ENCODE peak calls at places on chromosomes 16 and 17, in seven cellular contexts. One of them, this sample, is unnamed.

GRCh38 chr16:3861808-3862451 is 18.6 kb downstream of the CREBBP start:
- DNase-seq in GM12878: no peak
- DNase-seq in SK-N-SH: no peak
- DNase-seq in H1: no peak
- DNase-seq in HCT116: no peak
- DNase-seq in K562: peak
- DNase-seq in HepG2: no peak
- DNase-seq in this sample: no peak

GRCh38 chr17:11330871-11331270 is 89.9 kb downstream of the SHISA6 start:
- DNase-seq in SK-N-SH: no peak
- DNase-seq in GM12878: no peak
- DNase-seq in K562: no peak
- DNase-seq in HCT116: no peak
- DNase-seq in H1: peak
- DNase-seq in HepG2: no peak
- DNase-seq in this sample: no peak

GRCh38 chr17:36690190-36690589 is 88.8 kb downstream of the MRM1 start:
- DNase-seq in GM12878: no peak
- DNase-seq in HepG2: no peak
- DNase-seq in H1: no peak
- DNase-seq in HCT116: no peak
- DNase-seq in K562: no peak
- DNase-seq in SK-N-SH: no peak
- DNase-seq in this sample: no peak

GRCh38 chr17:49361902-49362722 is at the start of gene ZNF652:
- DNase-seq in SK-N-SH: peak
- DNase-seq in K562: peak
- DNase-seq in H1: peak
- DNase-seq in HepG2: peak
- DNase-seq in GM12878: peak
- DNase-seq in HCT116: peak
- DNase-seq in this sample: peak

GRCh38 chr17:20085283-20085875 is 76.2 kb downstream of the SPECC1 start:
- DNase-seq in SK-N-SH: no peak
- DNase-seq in H1: no peak
- DNase-seq in K562: no peak
- DNase-seq in HepG2: no peak
- DNase-seq in HCT116: no peak
- DNase-seq in GM12878: no peak
- DNase-seq in this sample: no peak

GRCh38 chr17:73641779-73642580 is 2.3 kb downstream of the SDK2 start:
- DNase-seq in GM12878: no peak
- DNase-seq in SK-N-SH: peak
- DNase-seq in H1: no peak
- DNase-seq in HepG2: no peak
- DNase-seq in K562: no peak
- DNase-seq in HCT116: no peak
- DNase-seq in this sample: no peak

GRCh38 chr16:86816930-86817625 is 238.7 kb downstream of the FOXL1 start:
- DNase-seq in GM12878: no peak
- DNase-seq in H1: no peak
- DNase-seq in K562: no peak
- DNase-seq in HepG2: no peak
- DNase-seq in SK-N-SH: no peak
- DNase-seq in HCT116: no peak
- DNase-seq in this sample: no peak

GRCh38 chr17:56908061-56908542 is 5.7 kb downstream of the TRIM25 start:
- DNase-seq in HCT116: no peak
- DNase-seq in HepG2: no peak
- DNase-seq in H1: no peak
- DNase-seq in SK-N-SH: no peak
- DNase-seq in K562: no peak
- DNase-seq in GM12878: peak
- DNase-seq in this sample: no peak

GRCh38 chr16:57134982-57135381 is 42.6 kb downstream of the CPNE2 start:
- DNase-seq in HCT116: no peak
- DNase-seq in SK-N-SH: no peak
- DNase-seq in HepG2: no peak
- DNase-seq in GM12878: no peak
- DNase-seq in K562: no peak
- DNase-seq in H1: no peak
- DNase-seq in this sample: peak

GRCh38 chr16:57834936-57835335 is 32.6 kb upstream of the KIFC3 start:
- DNase-seq in SK-N-SH: no peak
- DNase-seq in K562: no peak
- DNase-seq in HCT116: no peak
- DNase-seq in H1: no peak
- DNase-seq in GM12878: no peak
- DNase-seq in HepG2: no peak
- DNase-seq in this sample: no peak

GRCh38 chr17:45948881-45949624 is 50.0 kb upstream of the STH start:
- DNase-seq in GM12878: no peak
- DNase-seq in HepG2: peak
- DNase-seq in H1: peak
- DNase-seq in SK-N-SH: no peak
- DNase-seq in K562: peak
- DNase-seq in HCT116: peak
- DNase-seq in this sample: peak

GRCh38 chr17:45948498-45948880 is 50.6 kb upstream of the STH start:
- DNase-seq in HepG2: no peak
- DNase-seq in GM12878: no peak
- DNase-seq in SK-N-SH: no peak
- DNase-seq in HCT116: no peak
- DNase-seq in H1: no peak
- DNase-seq in K562: no peak
- DNase-seq in this sample: no peak

GRCh38 chr17:45949755-45950320 is 49.2 kb upstream of the STH start:
- DNase-seq in GM12878: no peak
- DNase-seq in SK-N-SH: no peak
- DNase-seq in HepG2: no peak
- DNase-seq in H1: no peak
- DNase-seq in HCT116: no peak
- DNase-seq in K562: no peak
- DNase-seq in this sample: no peak

GRCh38 chr17:45950888-45951287 is 48.2 kb upstream of the STH start:
- DNase-seq in HCT116: no peak
- DNase-seq in HepG2: no peak
- DNase-seq in H1: no peak
- DNase-seq in GM12878: no peak
- DNase-seq in K562: no peak
- DNase-seq in SK-N-SH: no peak
- DNase-seq in this sample: no peak

GRCh38 chr17:45946841-45947256 is 52.2 kb upstream of the STH start:
- DNase-seq in SK-N-SH: no peak
- DNase-seq in HepG2: no peak
- DNase-seq in HCT116: no peak
- DNase-seq in H1: no peak
- DNase-seq in K562: no peak
- DNase-seq in GM12878: no peak
- DNase-seq in this sample: no peak
- TF ChIP-seq JUND in SK-N-SH: no peak
- TF ChIP-seq JUND in HepG2: no peak
- TF ChIP-seq JUND in HCT116: no peak
- TF ChIP-seq JUND in H1: no peak
- TF ChIP-seq JUND in K562: no peak
- TF ChIP-seq JUND in GM12878: no peak
- TF ChIP-seq JUND in this sample: no peak

GRCh38 chr17:63039342-63039741 is 73.3 kb downstream of the TANC2 start:
- DNase-seq in H1: no peak
- DNase-seq in HepG2: no peak
- DNase-seq in K562: no peak
- DNase-seq in GM12878: no peak
- DNase-seq in HCT116: no peak
- DNase-seq in SK-N-SH: no peak
- DNase-seq in this sample: no peak

GRCh38 chr17:63040816-63041215 is 74.8 kb downstream of the TANC2 start:
- DNase-seq in HCT116: no peak
- DNase-seq in K562: no peak
- DNase-seq in H1: no peak
- DNase-seq in GM12878: no peak
- DNase-seq in HepG2: no peak
- DNase-seq in SK-N-SH: no peak
- DNase-seq in this sample: no peak

GRCh38 chr17:63041722-63042121 is 75.7 kb downstream of the TANC2 start:
- DNase-seq in HepG2: no peak
- DNase-seq in SK-N-SH: no peak
- DNase-seq in K562: no peak
- DNase-seq in HCT116: no peak
- DNase-seq in H1: no peak
- DNase-seq in GM12878: no peak
- DNase-seq in this sample: no peak

GRCh38 chr17:63041251-63041650 is 75.2 kb downstream of the TANC2 start:
- DNase-seq in HepG2: no peak
- DNase-seq in GM12878: no peak
- DNase-seq in K562: no peak
- DNase-seq in SK-N-SH: no peak
- DNase-seq in H1: no peak
- DNase-seq in HCT116: no peak
- DNase-seq in this sample: no peak

GRCh38 chr17:63039899-63040602 is 74.0 kb downstream of the TANC2 start:
- DNase-seq in HepG2: no peak
- DNase-seq in GM12878: no peak
- DNase-seq in K562: no peak
- DNase-seq in H1: no peak
- DNase-seq in HCT116: peak
- DNase-seq in SK-N-SH: no peak
- DNase-seq in this sample: no peak
- TF ChIP-seq JUND in HepG2: no peak
- TF ChIP-seq JUND in GM12878: no peak
- TF ChIP-seq JUND in K562: no peak
- TF ChIP-seq JUND in H1: no peak
- TF ChIP-seq JUND in HCT116: peak
- TF ChIP-seq JUND in SK-N-SH: no peak
- TF ChIP-seq JUND in this sample: no peak

GRCh38 chr17:75012320-75013076 is at the start of gene MRPL58:
- DNase-seq in HepG2: peak
- DNase-seq in H1: peak
- DNase-seq in HCT116: peak
- DNase-seq in K562: peak
- DNase-seq in GM12878: peak
- DNase-seq in SK-N-SH: peak
- DNase-seq in this sample: peak

GRCh38 chr17:75010683-75011406 is 1.6 kb upstream of the MRPL58 start:
- DNase-seq in K562: peak
- DNase-seq in HCT116: no peak
- DNase-seq in SK-N-SH: peak
- DNase-seq in H1: no peak
- DNase-seq in GM12878: no peak
- DNase-seq in HepG2: peak
- DNase-seq in this sample: peak

GRCh38 chr17:75013077-75013391 is 564 bp downstream of the MRPL58 start:
- DNase-seq in HepG2: no peak
- DNase-seq in H1: no peak
- DNase-seq in HCT116: no peak
- DNase-seq in K562: peak
- DNase-seq in GM12878: no peak
- DNase-seq in SK-N-SH: no peak
- DNase-seq in this sample: no peak

GRCh38 chr17:75009139-75009724 is 3.2 kb upstream of the MRPL58 start:
- DNase-seq in HepG2: no peak
- DNase-seq in H1: no peak
- DNase-seq in K562: no peak
- DNase-seq in GM12878: no peak
- DNase-seq in SK-N-SH: no peak
- DNase-seq in HCT116: no peak
- DNase-seq in this sample: peak

DNA sequence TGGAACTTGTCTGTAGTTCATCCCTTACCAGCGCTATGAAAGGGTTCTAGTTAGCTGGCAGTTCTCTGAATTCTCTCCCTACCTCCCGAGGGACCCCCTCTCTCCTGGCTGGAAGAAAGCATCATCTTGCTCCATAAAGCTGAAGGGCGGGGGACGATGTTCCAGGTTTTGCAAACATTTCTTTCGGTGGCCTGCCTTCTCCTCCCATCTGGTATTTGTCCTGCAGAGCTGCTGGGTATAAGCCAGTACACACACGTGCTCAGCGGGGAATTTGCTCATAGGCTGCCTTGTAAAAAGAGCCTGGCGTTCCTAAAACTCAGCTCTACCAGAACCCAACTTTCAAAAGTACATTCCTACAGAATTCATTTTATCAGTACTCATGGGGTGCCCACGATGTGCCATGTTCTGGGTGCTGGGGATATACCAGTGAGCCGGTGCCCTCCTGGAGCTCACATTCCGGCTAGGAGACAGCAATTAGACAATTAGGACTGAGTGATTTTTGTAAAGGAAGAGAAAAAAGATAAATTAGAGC is 616 bp upstream of the MRPL58 start:
- DNase-seq in HCT116: no peak
- DNase-seq in SK-N-SH: peak
- DNase-seq in K562: peak
- DNase-seq in GM12878: no peak
- DNase-seq in HepG2: peak
- DNase-seq in H1: no peak
- DNase-seq in this sample: peak
- TF ChIP-seq JUND in HCT116: no peak
- TF ChIP-seq JUND in SK-N-SH: no peak
- TF ChIP-seq JUND in K562: no peak
- TF ChIP-seq JUND in GM12878: no peak
- TF ChIP-seq JUND in HepG2: no peak
- TF ChIP-seq JUND in H1: no peak
- TF ChIP-seq JUND in this sample: no peak

GRCh38 chr17:81583589-81584337 is 31.6 kb upstream of the FAAP100 start:
- DNase-seq in GM12878: no peak
- DNase-seq in SK-N-SH: no peak
- DNase-seq in K562: no peak
- DNase-seq in H1: no peak
- DNase-seq in HCT116: no peak
- DNase-seq in HepG2: peak
- DNase-seq in this sample: peak

GRCh38 chr17:81582341-81582740 is 30.2 kb upstream of the FAAP100 start:
- DNase-seq in HCT116: no peak
- DNase-seq in K562: no peak
- DNase-seq in HepG2: no peak
- DNase-seq in H1: no peak
- DNase-seq in GM12878: no peak
- DNase-seq in SK-N-SH: no peak
- DNase-seq in this sample: no peak

GRCh38 chr17:81581758-81582157 is 29.6 kb upstream of the FAAP100 start:
- DNase-seq in GM12878: no peak
- DNase-seq in H1: no peak
- DNase-seq in HCT116: no peak
- DNase-seq in K562: no peak
- DNase-seq in HepG2: no peak
- DNase-seq in SK-N-SH: no peak
- DNase-seq in this sample: no peak

GRCh38 chr17:81580481-81580880 is 28.3 kb upstream of the FAAP100 start:
- DNase-seq in K562: no peak
- DNase-seq in H1: no peak
- DNase-seq in SK-N-SH: no peak
- DNase-seq in GM12878: no peak
- DNase-seq in HCT116: no peak
- DNase-seq in HepG2: no peak
- DNase-seq in this sample: no peak

DNA sequence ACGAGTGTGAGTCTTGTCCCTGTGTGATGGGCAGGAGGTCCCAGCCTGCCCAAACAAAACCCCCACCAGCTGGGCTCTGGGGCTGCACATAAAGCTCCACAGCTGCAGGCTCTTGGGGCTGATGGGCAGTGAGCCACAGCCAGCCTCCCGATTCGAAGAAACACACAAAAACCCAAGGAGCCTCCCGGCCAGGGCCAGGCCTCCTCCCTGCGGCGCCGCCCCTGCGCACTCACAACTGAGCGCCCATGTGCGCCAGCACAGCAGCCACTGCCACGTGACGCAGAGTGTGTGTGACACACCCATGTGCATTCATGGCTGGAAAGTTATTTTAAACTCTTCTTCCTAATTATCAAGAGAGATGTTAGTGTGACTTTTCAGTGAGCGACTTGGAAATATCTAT is 30.6 kb upstream of the FAAP100 start:
- DNase-seq in H1: no peak
- DNase-seq in HCT116: no peak
- DNase-seq in K562: no peak
- DNase-seq in HepG2: no peak
- DNase-seq in GM12878: no peak
- DNase-seq in SK-N-SH: no peak
- DNase-seq in this sample: no peak
- TF ChIP-seq JUND in H1: no peak
- TF ChIP-seq JUND in HCT116: no peak
- TF ChIP-seq JUND in K562: no peak
- TF ChIP-seq JUND in HepG2: no peak
- TF ChIP-seq JUND in GM12878: no peak
- TF ChIP-seq JUND in SK-N-SH: no peak
- TF ChIP-seq JUND in this sample: no peak